ENCODE peak calls at places on chromosomes 12 and 14, in nine cellular contexts. T, L, F, S, Y, I, U, A and Z are unnamed samples.

GRCh38 chr14:51087024-51087423 is 7.9 kb downstream of the TRIM9 start:
- DNase-seq in T (no peak), L (no peak), F (no peak), S (no peak), Y (peak; percentile 85), I (no peak), U (no peak), A (no peak), Z (peak; percentile 27)

GRCh38 chr12:82765971-82766705 is 79.4 kb downstream of the TMTC2 start:
- DNase-seq in T (no peak), L (no peak), F (no peak), S (no peak), Y (no peak), I (peak; percentile 57), U (no peak), A (no peak), Z (no peak)

GRCh38 chr12:96274331-96274730 is 80.2 kb downstream of the ELK3 start:
- DNase-seq in T (no peak), L (no peak), F (no peak), S (no peak), Y (no peak), I (no peak), U (no peak), A (no peak), Z (peak; percentile 66)

GRCh38 chr12:87652026-87652425 is 377.2 kb downstream of the C12orf50 start:
- DNase-seq in T (no peak), L (no peak), F (no peak), S (no peak), Y (no peak), I (no peak), U (no peak), A (no peak), Z (no peak)

GRCh38 chr12:123671876-123672275 is 963 bp downstream of the TCTN2 start:
- DNase-seq in T (no peak), L (no peak), F (no peak), S (no peak), Y (no peak), I (no peak), U (no peak), A (no peak), Z (peak; percentile 50)

GRCh38 chr14:63951025-63951424 is 98.2 kb downstream of the SYNE2 start:
- DNase-seq in T (no peak), L (no peak), F (no peak), S (no peak), Y (no peak), I (no peak), U (no peak), A (no peak), Z (no peak)

GRCh38 chr12:102299731-102300130 is 102.1 kb upstream of the PMCH start:
- DNase-seq in T (no peak), L (no peak), F (no peak), S (no peak), Y (no peak), I (no peak), U (no peak), A (no peak), Z (no peak)

GRCh38 chr14:94481468-94482131 is 5.6 kb upstream of the SERPINA9 start:
- DNase-seq in T (no peak), L (no peak), F (no peak), S (no peak), Y (no peak), I (no peak), U (no peak), A (no peak), Z (peak; percentile 29)

GRCh38 chr14:65330416-65330815 is 82.1 kb upstream of the FUT8 start:
- DNase-seq in T (no peak), L (no peak), F (no peak), S (no peak), Y (no peak), I (no peak), U (no peak), A (no peak), Z (no peak)

GRCh38 chr14:33679461-33680225 is 271.2 kb downstream of the EGLN3 start:
- DNase-seq in T (no peak), L (no peak), F (no peak), S (no peak), Y (no peak), I (peak; percentile 51), U (no peak), A (no peak), Z (peak; percentile 85)

GRCh38 chr12:27333311-27334009 is 824 bp downstream of the BMAL2 start:
- DNase-seq in T (peak; percentile 30), L (peak; percentile 44), F (peak; percentile 60), S (no peak), Y (peak; percentile 47), I (no peak), U (peak; percentile 14), A (no peak), Z (peak; percentile 43)

GRCh38 chr12:89770391-89770790 is 61.8 kb upstream of the ATP2B1 start:
- DNase-seq in T (no peak), L (no peak), F (no peak), S (no peak), Y (no peak), I (peak; percentile 15), U (no peak), A (no peak), Z (no peak)